ENCODE peak calls at places on chromosomes 1 and 21, in four cellular contexts. Q, G, P and H are unnamed samples.
A peak's percentile ranks its signal among the peaks of the same experiment; 100 is the strongest.

GRCh38 chr1:199073166-199073565 is 434.3 kb downstream of the PTPRC start:
- DNase-seq in Q (no peak), G (no peak), P (no peak), H (no peak)

GRCh38 chr1:54557956-54558355 is 9.9 kb downstream of the ACOT11 start:
- DNase-seq in Q (no peak), G (no peak), P (no peak), H (no peak)

GRCh38 chr21:16588433-16588860 is 858.7 kb downstream of the USP25 start:
- DNase-seq in Q (no peak), G (no peak), P (no peak), H (peak; percentile 45)

GRCh38 chr21:45531393-45532215 is 10.6 kb downstream of the SLC19A1 start:
- DNase-seq in Q (no peak), G (no peak), P (no peak), H (peak; percentile 14)

GRCh38 chr1:46616277-46617107 is at the start of gene MOB3C:
- DNase-seq in Q (peak; percentile 77), G (peak; percentile 15), P (no peak), H (peak; percentile 61)

GRCh38 chr1:215777370-215777925 is 210.3 kb downstream of the KCTD3 start:
- DNase-seq in Q (no peak), G (no peak), P (no peak), H (no peak)

GRCh38 chr1:32702599-32703478 is at the start of gene SYNC:
- DNase-seq in Q (peak; percentile 92), G (no peak), P (no peak), H (no peak)

GRCh38 chr1:223556414-223557124 is 108.9 kb downstream of the CAPN8 start:
- DNase-seq in Q (peak; percentile 75), G (peak; percentile 59), P (peak; percentile 25), H (peak; percentile 86)

GRCh38 chr1:168136709-168137514 is at the start of gene GPR161:
- DNase-seq in Q (peak; percentile 57), G (no peak), P (no peak), H (peak; percentile 77)

GRCh38 chr1:24696033-24696755 is 49.1 kb upstream of the CLIC4 start:
- DNase-seq in Q (no peak), G (no peak), P (no peak), H (no peak)

GRCh38 chr21:46392921-46393320 is 65.8 kb upstream of the DIP2A start:
- DNase-seq in Q (no peak), G (no peak), P (no peak), H (no peak)

GRCh38 chr1:78918157-78918556 is 88.4 kb downstream of the ADGRL4 start:
- DNase-seq in Q (no peak), G (no peak), P (no peak), H (no peak)

GRCh38 chr21:25039461-25040380 is 567.6 kb downstream of the MRPL39 start:
- DNase-seq in Q (peak; percentile 1), G (peak; percentile 82), P (no peak), H (no peak)

GRCh38 chr1:71350805-71351204 is 270.0 kb upstream of the ZRANB2 start:
- DNase-seq in Q (no peak), G (no peak), P (no peak), H (no peak)

GRCh38 chr1:177256153-177256814 is 85.5 kb downstream of the BRINP2 start:
- DNase-seq in Q (peak; percentile 45), G (no peak), P (peak; percentile 44), H (peak; percentile 83)

GRCh38 chr1:181104790-181105133 is 16.3 kb downstream of the IER5 start:
- DNase-seq in Q (no peak), G (no peak), P (peak; percentile 39), H (peak; percentile 79)

GRCh38 chr1:65069186-65069585 is 78.8 kb upstream of the AK4 start:
- DNase-seq in Q (no peak), G (no peak), P (no peak), H (no peak)

DNA sequence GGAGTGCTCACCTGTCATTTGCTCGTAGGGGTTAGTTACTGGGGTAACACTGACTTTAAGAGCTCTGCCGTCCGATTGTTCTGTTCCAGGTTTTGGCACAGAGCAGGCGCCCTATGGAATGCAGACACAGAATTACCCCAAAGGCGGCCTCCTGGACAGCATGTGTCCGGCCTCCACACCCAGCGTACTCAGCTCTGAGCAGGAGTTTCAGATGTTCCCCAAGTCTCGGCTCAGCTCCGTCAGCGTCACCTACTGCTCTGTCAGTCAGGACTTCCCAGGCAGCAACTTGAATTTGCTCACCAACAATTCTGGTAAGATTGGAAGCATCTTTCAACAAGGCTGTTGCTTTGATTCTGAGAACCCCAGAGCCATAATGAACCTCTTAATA is 12.6 kb downstream of the ETS2 start:
- DNase-seq in Q (no peak), G (no peak), P (no peak), H (no peak)
- TF ChIP-seq CREM in Q (no peak), G (no peak), P (no peak), H (no peak)

DNA sequence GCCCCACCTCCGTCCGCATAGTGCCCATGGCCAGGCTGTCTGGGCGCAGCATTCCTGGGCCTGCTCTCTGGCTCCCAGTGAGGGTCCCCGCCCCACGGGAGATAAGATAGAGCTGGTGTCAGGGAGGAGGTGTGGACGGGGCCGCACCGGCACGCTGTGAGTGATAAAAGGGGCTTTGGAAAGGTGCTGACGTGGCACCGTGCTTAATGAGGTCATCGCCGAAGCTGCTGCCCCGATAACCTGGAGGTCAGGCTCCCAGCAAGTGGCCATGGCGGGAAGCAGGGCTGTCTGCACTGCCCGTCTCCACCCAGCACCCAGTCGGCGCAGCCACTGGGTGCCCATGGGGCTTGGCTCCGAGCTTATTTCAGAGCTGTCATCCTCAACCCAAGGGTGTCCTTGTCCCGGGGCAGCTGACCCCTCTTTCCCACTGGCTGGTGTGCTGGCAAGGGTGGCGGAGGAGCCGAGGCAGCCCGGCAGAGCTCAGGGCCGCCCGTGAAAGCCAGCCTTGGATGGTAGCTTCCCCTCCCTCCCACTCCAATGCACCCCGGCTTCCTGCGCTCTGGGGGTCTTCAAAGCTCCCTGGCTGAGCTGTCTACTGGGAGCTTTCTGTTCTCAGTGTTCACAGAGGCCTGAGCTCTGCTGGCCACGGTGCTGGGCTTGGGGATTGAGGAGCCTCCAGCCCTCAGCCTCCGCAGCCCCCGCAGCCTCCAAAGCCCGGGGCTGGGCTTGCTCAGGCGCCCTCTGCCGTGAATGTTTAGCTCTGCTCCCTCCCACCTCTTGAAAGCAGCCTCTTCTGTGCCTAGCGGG is 105.1 kb upstream of the ARHGEF16 start:
- DNase-seq in Q (peak; percentile 34), G (no peak), P (peak; percentile 48), H (no peak)
- TF ChIP-seq CREM in Q (peak; percentile 86), G (no peak), P (no peak), H (no peak)

DNA sequence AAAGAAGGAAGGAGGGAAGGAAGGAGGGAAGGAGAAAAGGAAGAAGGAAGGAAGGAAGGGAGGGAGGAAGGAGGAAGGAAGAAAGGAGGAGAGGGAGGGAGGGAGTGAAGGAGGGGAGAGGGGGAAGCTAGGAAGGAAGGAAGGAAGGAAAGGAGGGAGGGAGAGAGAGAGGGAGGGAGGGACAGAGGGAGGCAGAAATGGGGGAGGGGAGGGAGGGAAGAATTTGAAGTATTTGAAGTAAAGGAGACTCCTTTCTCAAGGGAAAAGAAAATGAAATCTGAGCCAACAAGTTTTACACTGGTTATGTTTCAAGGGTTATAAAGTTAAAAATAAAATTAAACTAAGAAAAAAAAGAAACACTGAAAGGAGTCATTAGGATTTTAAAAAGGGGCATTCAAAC is 431.4 kb downstream of the BRINP3 start:
- DNase-seq in Q (no peak), G (no peak), P (no peak), H (no peak)
- TF ChIP-seq CREM in Q (no peak), G (no peak), P (no peak), H (no peak)

GRCh38 chr1:206631085-206631509 is 4.2 kb upstream of the DYRK3 start:
- DNase-seq in Q (peak; percentile 86), G (peak; percentile 60), P (peak; percentile 78), H (peak; percentile 72)

GRCh38 chr1:206634365-206635079 is 814 bp upstream of the DYRK3 start:
- DNase-seq in Q (peak; percentile 97), G (no peak), P (peak; percentile 81), H (peak; percentile 90)

GRCh38 chr1:206635080-206635982 is at the start of gene DYRK3:
- DNase-seq in Q (peak; percentile 99), G (peak; percentile 71), P (peak; percentile 76), H (peak; percentile 97)

GRCh38 chr1:206635983-206636354 is 633 bp downstream of the DYRK3 start:
- DNase-seq in Q (peak; percentile 55), G (no peak), P (no peak), H (no peak)

GRCh38 chr1:206633708-206634121 is 1.6 kb upstream of the DYRK3 start:
- DNase-seq in Q (no peak), G (no peak), P (no peak), H (no peak)
- TF ChIP-seq CREM in Q (no peak), G (no peak), P (no peak), H (no peak)

DNA sequence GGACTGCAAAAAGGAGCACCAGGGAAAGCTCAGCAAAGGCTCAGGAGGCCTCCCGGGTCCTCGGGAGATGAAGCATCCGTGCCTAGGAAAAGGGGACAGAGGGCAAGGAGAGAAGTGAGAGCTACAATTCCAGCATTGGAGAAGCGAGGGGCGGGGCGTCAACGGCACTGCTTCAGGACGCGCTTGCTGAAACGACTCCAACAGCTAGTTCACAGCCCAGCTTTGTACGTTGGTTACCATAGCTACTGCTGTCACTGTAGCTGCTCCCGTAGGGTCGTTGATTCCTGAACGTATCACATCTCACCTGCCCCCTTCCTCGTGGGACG is 63.1 kb downstream of the TOR1AIP2 start:
- DNase-seq in Q (no peak), G (no peak), P (no peak), H (no peak)
- TF ChIP-seq CREM in Q (no peak), G (no peak), P (no peak), H (no peak)

DNA sequence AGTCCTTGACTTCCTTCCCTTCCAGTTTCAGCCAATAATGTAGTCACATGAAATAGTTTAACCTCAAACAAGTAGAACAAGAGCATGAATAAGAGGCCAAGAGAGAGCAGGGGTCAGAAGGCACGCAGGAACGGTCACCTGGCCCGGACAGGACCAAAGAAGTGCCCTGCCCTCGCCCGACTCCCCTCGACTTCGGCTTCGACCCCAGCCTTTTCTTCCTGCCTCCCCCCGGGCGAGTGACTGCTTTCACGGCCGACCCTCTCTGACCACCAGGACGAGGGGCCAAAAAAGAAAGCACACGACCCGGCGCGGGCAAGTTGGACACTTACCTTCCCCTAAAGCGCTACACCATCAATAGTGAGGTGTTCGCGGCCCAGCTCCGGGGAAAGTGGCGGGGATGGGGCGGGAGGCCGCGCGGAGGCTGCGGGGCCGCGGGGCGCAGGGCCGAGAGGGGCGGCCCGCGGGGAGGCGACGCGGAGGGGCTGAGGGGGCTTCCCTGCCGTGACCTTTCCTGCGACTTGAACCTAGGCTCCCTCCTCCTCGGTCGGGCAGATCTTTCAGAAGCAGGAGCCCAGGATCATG is 518 bp downstream of the RERE start:
- DNase-seq in Q (peak; percentile 53), G (peak; percentile 34), P (no peak), H (peak; percentile 36)
- TF ChIP-seq CREM in Q (no peak), G (no peak), P (no peak), H (no peak)

GRCh38 chr1:41355356-41355755 is 5.9 kb upstream of the FOXO6 start:
- DNase-seq in Q (no peak), G (no peak), P (no peak), H (no peak)
- TF ChIP-seq CREM in Q (no peak), G (no peak), P (no peak), H (no peak)

GRCh38 chr1:86472767-86473166 is 4.0 kb downstream of the CLCA1 start:
- DNase-seq in Q (no peak), G (no peak), P (no peak), H (no peak)

GRCh38 chr1:86477721-86478120 is 9.0 kb downstream of the CLCA1 start:
- DNase-seq in Q (no peak), G (no peak), P (no peak), H (no peak)

DNA sequence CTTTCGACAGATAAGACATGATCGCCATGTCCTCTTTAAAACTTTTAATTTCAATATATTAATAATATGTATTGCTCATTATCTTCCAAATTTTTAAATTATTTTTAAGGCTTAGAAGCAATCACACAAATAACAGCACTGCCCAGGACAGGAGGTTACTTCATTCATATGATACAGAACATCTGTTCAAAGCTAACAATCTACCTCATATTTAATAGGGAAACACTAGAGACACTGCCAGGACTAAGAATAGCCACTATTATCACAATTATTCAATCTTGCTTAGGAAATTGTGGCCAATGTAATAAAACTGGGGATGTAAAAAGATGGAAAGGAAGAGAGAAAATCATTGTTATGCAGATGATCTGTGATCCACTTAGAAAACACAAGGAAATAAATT is 10.0 kb downstream of the CLCA1 start:
- DNase-seq in Q (no peak), G (no peak), P (no peak), H (no peak)
- TF ChIP-seq CREM in Q (no peak), G (no peak), P (no peak), H (no peak)